ENCODE peak calls at places on chromosomes 4 and X, in eight cellular contexts. U is AG08396; V is NCI-H2081; J is colonic mucosa; E is activated effector memory CD4-positive, alpha-beta T cell treated with Interleukin-2 at 50 U/mL for 16 hours; Q is activated CD4-positive, alpha-beta T cell treated with anti-CD3 and anti-CD28 coated beads, Interleukin-2, amount 10 ng/mL, durations not matched to agents 7 days and 5 days; Z is bronchial epithelial cell; L is epithelial cell of esophagus. H is an unnamed sample.

GRCh38 chr4:17814140-17814539 is 3.4 kb downstream of the NCAPG start:
- DNase-seq in U (no peak), V (no peak), J (no peak), E (no peak), Q (no peak), Z (no peak), L (peak; percentile 42), H (peak; percentile 55)

GRCh38 chr4:26288308-26288982 is 32.4 kb upstream of the RBPJ start:
- DNase-seq in U (peak; percentile 51), V (no peak), J (no peak), E (no peak), Q (peak; percentile 8), Z (peak; percentile 75), L (peak; percentile 72), H (no peak)

GRCh38 chrX:7145454-7145853 is 2.1 kb upstream of the STS start:
- DNase-seq in U (no peak), V (no peak), J (no peak), E (no peak), Q (no peak), Z (peak; percentile 23), L (peak; percentile 25), H (peak; percentile 63)

GRCh38 chr4:23818097-23818648 is 71.7 kb downstream of the PPARGC1A start:
- DNase-seq in U (peak; percentile 3), V (peak; percentile 89), J (no peak), E (no peak), Q (no peak), Z (no peak), L (no peak), H (no peak)

GRCh38 chrX:140697618-140698017 is 11.9 kb upstream of the LINC00632 start:
- DNase-seq in U (no peak), V (no peak), J (no peak), E (no peak), Q (no peak), Z (no peak), L (no peak), H (no peak)

GRCh38 chr4:152217896-152218295 is 318.0 kb downstream of the FBXW7 start:
- DNase-seq in U (no peak), V (no peak), J (no peak), E (no peak), Q (no peak), Z (no peak), L (no peak), H (no peak)

GRCh38 chrX:38375888-38376287 is 23.5 kb downstream of the OTC start:
- DNase-seq in U (peak; percentile 8), V (no peak), J (no peak), E (no peak), Q (peak; percentile 5), Z (peak; percentile 15), L (peak; percentile 28), H (peak; percentile 19)

GRCh38 chr4:155338196-155338595 is 38.6 kb downstream of the MAP9 start:
- DNase-seq in U (no peak), V (no peak), J (no peak), E (no peak), Q (no peak), Z (no peak), L (no peak), H (no peak)

GRCh38 chr4:41069838-41070237 is 144.5 kb downstream of the APBB2 start:
- DNase-seq in U (no peak), V (peak; percentile 32), J (no peak), E (no peak), Q (no peak), Z (no peak), L (no peak), H (no peak)

GRCh38 chrX:94751611-94752010 is 1077.6 kb downstream of the FAM133A start:
- DNase-seq in U (no peak), V (no peak), J (no peak), E (no peak), Q (no peak), Z (no peak), L (no peak), H (no peak)

GRCh38 chr4:6109842-6110560 is 90.3 kb downstream of the JAKMIP1 start:
- DNase-seq in U (no peak), V (peak; percentile 26), J (no peak), E (no peak), Q (no peak), Z (peak; percentile 9), L (peak; percentile 14), H (peak; percentile 6)

GRCh38 chrX:20527458-20528099 is 260.9 kb upstream of the RPS6KA3 start:
- DNase-seq in U (no peak), V (peak; percentile 6), J (no peak), E (no peak), Q (no peak), Z (no peak), L (peak; percentile 27), H (peak; percentile 51)

H was measured in lung microvascular endothelial cell.